ENCODE peak calls at places on chromosomes 12 and 14, in eight cellular contexts. One of them, this sample, is unnamed.

GRCh38 chr12:67630373-67631088 is 18.0 kb upstream of the DYRK2 start:
- DNase-seq in AG08395: no peak
- DNase-seq in LHCN-M2: peak; percentile 14
- DNase-seq in right cardiac atrium: peak; percentile 64
- DNase-seq in right atrium auricular region: no peak
- DNase-seq in mesothelial cell of epicardium: no peak
- DNase-seq in non-pigmented ciliary epithelial cell: no peak
- DNase-seq in GM13976: no peak
- DNase-seq in this sample: no peak

GRCh38 chr12:112839386-112839972 is 47.9 kb downstream of the RPH3A start:
- DNase-seq in AG08395: peak; percentile 36
- DNase-seq in non-pigmented ciliary epithelial cell: peak; percentile 69
- DNase-seq in mesothelial cell of epicardium: peak; percentile 25
- DNase-seq in LHCN-M2: peak; percentile 65
- DNase-seq in right cardiac atrium: no peak
- DNase-seq in GM13976: no peak
- DNase-seq in right atrium auricular region: no peak
- DNase-seq in this sample: no peak

GRCh38 chr14:30267141-30267540 is 291.8 kb upstream of the G2E3 start:
- DNase-seq in right atrium auricular region: no peak
- DNase-seq in GM13976: no peak
- DNase-seq in LHCN-M2: peak; percentile 61
- DNase-seq in mesothelial cell of epicardium: no peak
- DNase-seq in non-pigmented ciliary epithelial cell: no peak
- DNase-seq in AG08395: peak; percentile 9
- DNase-seq in right cardiac atrium: no peak
- DNase-seq in this sample: no peak

GRCh38 chr14:52175982-52176502 is 91.5 kb upstream of the PTGDR start:
- DNase-seq in GM13976: no peak
- DNase-seq in LHCN-M2: no peak
- DNase-seq in AG08395: no peak
- DNase-seq in right cardiac atrium: no peak
- DNase-seq in right atrium auricular region: no peak
- DNase-seq in non-pigmented ciliary epithelial cell: no peak
- DNase-seq in mesothelial cell of epicardium: no peak
- DNase-seq in this sample: no peak

GRCh38 chr12:67069451-67070306 is 199.5 kb upstream of the CAND1 start:
- DNase-seq in LHCN-M2: no peak
- DNase-seq in mesothelial cell of epicardium: peak; percentile 67
- DNase-seq in non-pigmented ciliary epithelial cell: no peak
- DNase-seq in right cardiac atrium: peak; percentile 71
- DNase-seq in AG08395: no peak
- DNase-seq in right atrium auricular region: no peak
- DNase-seq in GM13976: peak; percentile 49
- DNase-seq in this sample: peak; percentile 22

GRCh38 chr14:105171004-105171673 is 2.6 kb upstream of the JAG2 start:
- DNase-seq in right cardiac atrium: no peak
- DNase-seq in right atrium auricular region: no peak
- DNase-seq in GM13976: no peak
- DNase-seq in LHCN-M2: no peak
- DNase-seq in mesothelial cell of epicardium: no peak
- DNase-seq in AG08395: no peak
- DNase-seq in non-pigmented ciliary epithelial cell: no peak
- DNase-seq in this sample: no peak

GRCh38 chr14:27050195-27050594 is 452.4 kb upstream of the NOVA1 start:
- DNase-seq in right atrium auricular region: no peak
- DNase-seq in LHCN-M2: no peak
- DNase-seq in non-pigmented ciliary epithelial cell: no peak
- DNase-seq in mesothelial cell of epicardium: no peak
- DNase-seq in AG08395: no peak
- DNase-seq in right cardiac atrium: no peak
- DNase-seq in GM13976: no peak
- DNase-seq in this sample: no peak

GRCh38 chr12:110314308-110314707 is 33.3 kb downstream of the ATP2A2 start:
- DNase-seq in LHCN-M2: peak; percentile 63
- DNase-seq in right atrium auricular region: no peak
- DNase-seq in right cardiac atrium: no peak
- DNase-seq in mesothelial cell of epicardium: no peak
- DNase-seq in GM13976: peak; percentile 59
- DNase-seq in non-pigmented ciliary epithelial cell: peak; percentile 51
- DNase-seq in AG08395: peak; percentile 31
- DNase-seq in this sample: no peak

GRCh38 chr14:22296722-22297121 is 292.3 kb downstream of the DAD1 start:
- DNase-seq in LHCN-M2: peak; percentile 34
- DNase-seq in right cardiac atrium: no peak
- DNase-seq in right atrium auricular region: no peak
- DNase-seq in non-pigmented ciliary epithelial cell: peak; percentile 57
- DNase-seq in AG08395: no peak
- DNase-seq in mesothelial cell of epicardium: no peak
- DNase-seq in GM13976: no peak
- DNase-seq in this sample: no peak

GRCh38 chr14:54136894-54137665 is 180.5 kb upstream of the BMP4 start:
- DNase-seq in LHCN-M2: no peak
- DNase-seq in AG08395: no peak
- DNase-seq in mesothelial cell of epicardium: no peak
- DNase-seq in GM13976: no peak
- DNase-seq in right cardiac atrium: no peak
- DNase-seq in right atrium auricular region: no peak
- DNase-seq in non-pigmented ciliary epithelial cell: no peak
- DNase-seq in this sample: no peak

GRCh38 chr12:52907092-52907810 is 2.4 kb upstream of the KRT8 start:
- DNase-seq in right atrium auricular region: no peak
- DNase-seq in non-pigmented ciliary epithelial cell: no peak
- DNase-seq in mesothelial cell of epicardium: peak; percentile 87
- DNase-seq in AG08395: no peak
- DNase-seq in GM13976: no peak
- DNase-seq in right cardiac atrium: peak; percentile 77
- DNase-seq in LHCN-M2: no peak
- DNase-seq in this sample: no peak

GRCh38 chr12:9707864-9708808 is 24.8 kb downstream of the CLECL1 start:
- DNase-seq in mesothelial cell of epicardium: peak; percentile 46
- DNase-seq in AG08395: peak; percentile 56
- DNase-seq in LHCN-M2: peak; percentile 50
- DNase-seq in non-pigmented ciliary epithelial cell: no peak
- DNase-seq in right cardiac atrium: peak; percentile 70
- DNase-seq in GM13976: no peak
- DNase-seq in right atrium auricular region: no peak
- DNase-seq in this sample: no peak

GRCh38 chr14:52348796-52349195 is 34.7 kb downstream of the PTGER2 start:
- DNase-seq in LHCN-M2: peak; percentile 67
- DNase-seq in right cardiac atrium: no peak
- DNase-seq in right atrium auricular region: no peak
- DNase-seq in GM13976: no peak
- DNase-seq in mesothelial cell of epicardium: no peak
- DNase-seq in non-pigmented ciliary epithelial cell: no peak
- DNase-seq in AG08395: peak; percentile 58
- DNase-seq in this sample: no peak

GRCh38 chr12:15701212-15701611 is 88.0 kb downstream of the EPS8 start:
- DNase-seq in non-pigmented ciliary epithelial cell: no peak
- DNase-seq in GM13976: no peak
- DNase-seq in mesothelial cell of epicardium: no peak
- DNase-seq in LHCN-M2: no peak
- DNase-seq in right atrium auricular region: no peak
- DNase-seq in AG08395: no peak
- DNase-seq in right cardiac atrium: no peak
- DNase-seq in this sample: no peak

This sample was measured in 8988T.